ENCODE peak calls at places on chromosomes 11 and 22, in nine cellular contexts. A is heart right ventricle; Z is activated CD4-positive, alpha-beta T cell treated with anti-CD3 and anti-CD28 coated beads for 24 hours; G is putamen; X is iPS-NIHi11; L is lower lobe of right lung; J is SK-N-SH; T is stimulated activated CD4-positive, alpha-beta T cell treated with anti-CD3 and anti-CD28 coated beads, Interleukin-4, amount 100 ng/mL, for 1 hour; K is T-helper 1 cell. P is an unnamed sample.

GRCh38 chr22:17780741-17781318 is 6.6 kb upstream of the BID start:
- DNase-seq in A (no peak), Z (no peak), G (no peak), X (no peak), L (no peak), J (no peak), T (no peak), K (no peak), P (no peak)

GRCh38 chr22:47293368-47294221 is 531.1 kb downstream of the TBC1D22A start:
- DNase-seq in A (no peak), Z (no peak), G (no peak), X (no peak), L (no peak), J (no peak), T (no peak), K (no peak), P (no peak)

GRCh38 chr11:61912530-61912898 is 4.9 kb downstream of the RAB3IL1 start:
- DNase-seq in A (peak), Z (no peak), G (no peak), X (no peak), L (peak), J (peak), T (no peak), K (no peak), P (no peak)

GRCh38 chr22:35330258-35330861 is 30.7 kb downstream of the TOM1 start:
- DNase-seq in A (peak), Z (peak), G (no peak), X (no peak), L (peak), J (no peak), T (peak), K (no peak), P (no peak)

GRCh38 chr11:18392434-18393321 is 1.7 kb upstream of the LDHA start:
- DNase-seq in A (no peak), Z (no peak), G (no peak), X (no peak), L (no peak), J (no peak), T (no peak), K (no peak), P (no peak)

GRCh38 chr11:61198948-61199523 is 4.3 kb upstream of the PGA3 start:
- DNase-seq in A (no peak), Z (no peak), G (no peak), X (peak), L (no peak), J (no peak), T (no peak), K (no peak), P (no peak)

GRCh38 chr11:116376547-116376946 is 396.2 kb downstream of the BUD13 start:
- DNase-seq in A (no peak), Z (no peak), G (no peak), X (no peak), L (no peak), J (no peak), T (no peak), K (no peak), P (peak)

GRCh38 chr11:60195923-60196368 is 13.1 kb upstream of the MS4A6A start:
- DNase-seq in A (no peak), Z (no peak), G (no peak), X (no peak), L (no peak), J (no peak), T (no peak), K (no peak), P (no peak)

GRCh38 chr22:30245181-30245984 is 1.2 kb downstream of the LIF start:
- DNase-seq in A (no peak), Z (no peak), G (no peak), X (peak), L (no peak), J (no peak), T (peak), K (no peak), P (peak)

GRCh38 chr11:66326261-66327111 is 9.6 kb upstream of the CD248 start:
- DNase-seq in A (peak), Z (no peak), G (no peak), X (no peak), L (no peak), J (peak), T (peak), K (no peak), P (no peak)

P was measured in HepG2.